ENCODE peak calls at places on chromosomes 7 and 10, in seven cellular contexts. E is GM13977; I is naive thymus-derived CD4-positive, alpha-beta T cell; U is endothelial cell; O is CD8-positive, alpha-beta T cell; P is SHP77; J is stimulated activated CD4-positive, alpha-beta T cell treated with anti-CD3 and anti-CD28 coated beads, TNF-alpha, amount 100 ng/mL, for 24 hours. Z is an unnamed sample.
A peak's percentile ranks its signal among the peaks of the same experiment; 100 is the strongest.

GRCh38 chr10:74058658-74059057 is 60.7 kb downstream of the VCL start:
- DNase-seq in E (no peak), I (peak; percentile 26), U (no peak), O (no peak), P (no peak), J (no peak), Z (no peak)

GRCh38 chr7:18754766-18755165 is 259.2 kb downstream of the HDAC9 start:
- DNase-seq in E (no peak), I (no peak), U (no peak), O (no peak), P (no peak), J (no peak), Z (no peak)

GRCh38 chr10:21078410-21079329 is 181.6 kb upstream of the NEBL start:
- DNase-seq in E (peak; percentile 21), I (no peak), U (peak; percentile 68), O (no peak), P (peak; percentile 53), J (no peak), Z (peak; percentile 73)

GRCh38 chr7:121480058-121480457 is 84.0 kb upstream of the FAM3C start:
- DNase-seq in E (no peak), I (no peak), U (no peak), O (no peak), P (no peak), J (no peak), Z (no peak)

GRCh38 chr10:15474671-15475070 is 103.6 kb upstream of the FAM171A1 start:
- DNase-seq in E (no peak), I (no peak), U (no peak), O (no peak), P (no peak), J (no peak), Z (no peak)

GRCh38 chr7:51374936-51375335 is 58.3 kb upstream of the COBL start:
- DNase-seq in E (no peak), I (no peak), U (no peak), O (no peak), P (no peak), J (no peak), Z (no peak)

GRCh38 chr10:4384254-4384653 is 441.8 kb upstream of the AKR1E2 start:
- DNase-seq in E (no peak), I (no peak), U (no peak), O (no peak), P (no peak), J (no peak), Z (no peak)

GRCh38 chr7:154931906-154932305 is 71.0 kb downstream of the PAXIP1 start:
- DNase-seq in E (no peak), I (no peak), U (no peak), O (no peak), P (no peak), J (no peak), Z (no peak)

GRCh38 chr7:118918556-118918955 is 694.1 kb downstream of the ANKRD7 start:
- DNase-seq in E (no peak), I (no peak), U (no peak), O (no peak), P (peak; percentile 23), J (no peak), Z (peak; percentile 20)

GRCh38 chr7:75892634-75893272 is 13.9 kb downstream of the RHBDD2 start:
- DNase-seq in E (no peak), I (no peak), U (no peak), O (no peak), P (no peak), J (no peak), Z (no peak)

GRCh38 chr10:49387029-49387428 is 8.9 kb downstream of the DRGX start:
- DNase-seq in E (no peak), I (no peak), U (no peak), O (no peak), P (no peak), J (no peak), Z (no peak)

GRCh38 chr7:132893560-132893959 is 188.3 kb downstream of the CHCHD3 start:
- DNase-seq in E (no peak), I (no peak), U (no peak), O (no peak), P (no peak), J (no peak), Z (no peak)

GRCh38 chr7:113793171-113793570 is 125.6 kb downstream of the PPP1R3A start:
- DNase-seq in E (no peak), I (no peak), U (no peak), O (no peak), P (no peak), J (no peak), Z (no peak)

GRCh38 chr7:26305048-26305868 is 13.6 kb downstream of the SNX10 start:
- DNase-seq in E (no peak), I (peak; percentile 29), U (no peak), O (peak; percentile 24), P (no peak), J (no peak), Z (no peak)

GRCh38 chr7:136925556-136925955 is 57.1 kb downstream of the CHRM2 start:
- DNase-seq in E (no peak), I (no peak), U (no peak), O (no peak), P (no peak), J (no peak), Z (no peak)

GRCh38 chr7:12638851-12639467 is 48.5 kb upstream of the ARL4A start:
- DNase-seq in E (peak; percentile 11), I (peak; percentile 52), U (no peak), O (no peak), P (peak; percentile 45), J (no peak), Z (no peak)

GRCh38 chr10:95832216-95833037 is 75.3 kb upstream of the CC2D2B start:
- DNase-seq in E (peak; percentile 60), I (no peak), U (no peak), O (peak; percentile 19), P (no peak), J (peak; percentile 6), Z (no peak)